ENCODE peak calls at places on chromosomes 13 and 19, in four cellular contexts. T, N, W and L are unnamed samples.
A peak's percentile ranks its signal among the peaks of the same experiment; 100 is the strongest.

GRCh38 chr13:64480648-64481047 is 2749.5 kb downstream of the PCDH9 start:
- DNase-seq in W (no peak), T (no peak), N (no peak), L (no peak)

GRCh38 chr13:28129911-28130693 is 8.2 kb upstream of the PAN3 start:
- DNase-seq in W (no peak), T (no peak), N (no peak), L (no peak)

GRCh38 chr19:8239528-8240273 is 30.5 kb downstream of the CERS4 start:
- DNase-seq in N (no peak), W (no peak), T (no peak), L (no peak)

GRCh38 chr19:50419022-50419579 is 363 bp downstream of the SPIB start:
- DNase-seq in W (no peak), N (no peak), T (no peak), L (no peak)

GRCh38 chr13:97226788-97227627 is 4.9 kb downstream of the MBNL2 start:
- DNase-seq in W (no peak), T (peak; percentile 12), N (peak; percentile 62), L (no peak)

GRCh38 chr13:89900104-89900760 is 1447.3 kb upstream of the MIR17HG start:
- DNase-seq in T (no peak), W (no peak), N (no peak), L (peak; percentile 39)

GRCh38 chr13:71865858-71866172 is 1.2 kb downstream of the DACH1 start:
- DNase-seq in W (peak; percentile 21), T (no peak), N (no peak), L (no peak)

GRCh38 chr13:30107536-30108136 is 199.7 kb downstream of the KATNAL1 start:
- DNase-seq in W (no peak), T (no peak), N (no peak), L (no peak)

GRCh38 chr13:111975539-111976473 is 91.1 kb upstream of the SOX1 start:
- DNase-seq in T (no peak), N (no peak), W (no peak), L (no peak)

GRCh38 chr19:8251025-8251472 is 41.9 kb downstream of the CERS4 start:
- DNase-seq in N (no peak), W (no peak), T (no peak), L (no peak)

GRCh38 chr19:1672038-1672768 is 19.8 kb upstream of the TCF3 start:
- DNase-seq in N (peak; percentile 83), T (peak; percentile 69), W (peak; percentile 62), L (no peak)

GRCh38 chr19:1591421-1592022 is 1.1 kb downstream of the MBD3 start:
- DNase-seq in T (no peak), W (no peak), N (no peak), L (no peak)

GRCh38 chr13:23500858-23501257 is 67.4 kb upstream of the SACS start:
- DNase-seq in T (no peak), W (no peak), N (no peak), L (no peak)

GRCh38 chr13:70098669-70099068 is 9.0 kb upstream of the ATXN8OS start:
- DNase-seq in T (no peak), W (no peak), N (no peak), L (no peak)

GRCh38 chr19:398719-399118 is 10.2 kb downstream of the C2CD4C start:
- DNase-seq in W (no peak), N (no peak), T (no peak), L (no peak)

GRCh38 chr19:58067240-58067912 is 8.3 kb downstream of the ZNF135 start:
- DNase-seq in T (no peak), W (no peak), N (no peak), L (no peak)

GRCh38 chr19:58059003-58059671 is at the start of gene ZNF135:
- DNase-seq in W (peak; percentile 90), N (no peak), T (no peak), L (no peak)

GRCh38 chr19:58060231-58060630 is 1.1 kb downstream of the ZNF135 start:
- DNase-seq in N (no peak), T (no peak), W (no peak), L (no peak)

GRCh38 chr19:58059681-58060080 is 599 bp downstream of the ZNF135 start:
- DNase-seq in N (no peak), T (no peak), W (no peak), L (no peak)

GRCh38 chr19:58063712-58064111 is 4.6 kb downstream of the ZNF135 start:
- DNase-seq in N (no peak), W (no peak), T (no peak), L (no peak)
- TF ChIP-seq ELF4 in N (no peak), W (no peak), T (no peak), L (no peak)

GRCh38 chr13:26060366-26060765 is 8.6 kb upstream of the SHISA2 start:
- DNase-seq in W (no peak), N (no peak), T (no peak), L (no peak)
- TF ChIP-seq ELF4 in W (no peak), N (no peak), T (no peak), L (no peak)

DNA sequence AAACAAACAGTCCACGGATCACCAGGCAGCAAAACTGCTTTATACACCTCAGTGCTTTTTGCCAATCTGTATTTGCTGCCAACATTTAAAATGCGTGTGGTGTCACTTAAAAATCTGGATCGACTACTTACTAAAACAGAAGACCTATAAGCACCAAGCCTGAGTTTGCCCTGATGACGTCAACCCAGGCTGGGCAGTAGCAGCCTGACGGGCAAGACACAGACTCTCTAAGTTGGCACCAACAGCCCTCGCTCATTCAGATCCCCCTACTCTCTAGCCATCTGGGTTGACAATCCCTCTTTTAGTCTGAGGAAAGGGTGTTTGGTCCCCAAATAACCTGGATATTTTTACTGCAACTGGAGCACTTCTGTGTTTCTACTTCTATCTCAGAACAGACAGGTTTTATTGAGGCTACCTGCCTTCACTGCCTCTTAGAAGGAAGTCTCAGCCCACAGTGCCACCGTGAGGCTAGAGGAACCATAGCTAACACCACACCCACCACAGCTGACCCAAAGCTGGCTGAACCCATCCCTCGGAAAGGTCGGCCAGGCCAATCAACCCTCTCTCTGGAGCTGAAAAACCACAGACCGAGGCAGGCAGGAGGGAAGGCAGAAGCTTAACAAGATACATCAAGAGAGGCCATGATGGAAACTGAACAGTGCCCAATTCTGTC is 6.9 kb downstream of the SUGP2 start:
- DNase-seq in N (no peak), W (no peak), T (no peak), L (peak; percentile 24)
- TF ChIP-seq ELF4 in N (no peak), W (no peak), T (no peak), L (no peak)

GRCh38 chr19:33286899-33287298 is 15.4 kb downstream of the CEBPA start:
- DNase-seq in T (no peak), N (no peak), W (no peak), L (no peak)
- TF ChIP-seq ELF4 in T (no peak), N (no peak), W (no peak), L (no peak)

DNA sequence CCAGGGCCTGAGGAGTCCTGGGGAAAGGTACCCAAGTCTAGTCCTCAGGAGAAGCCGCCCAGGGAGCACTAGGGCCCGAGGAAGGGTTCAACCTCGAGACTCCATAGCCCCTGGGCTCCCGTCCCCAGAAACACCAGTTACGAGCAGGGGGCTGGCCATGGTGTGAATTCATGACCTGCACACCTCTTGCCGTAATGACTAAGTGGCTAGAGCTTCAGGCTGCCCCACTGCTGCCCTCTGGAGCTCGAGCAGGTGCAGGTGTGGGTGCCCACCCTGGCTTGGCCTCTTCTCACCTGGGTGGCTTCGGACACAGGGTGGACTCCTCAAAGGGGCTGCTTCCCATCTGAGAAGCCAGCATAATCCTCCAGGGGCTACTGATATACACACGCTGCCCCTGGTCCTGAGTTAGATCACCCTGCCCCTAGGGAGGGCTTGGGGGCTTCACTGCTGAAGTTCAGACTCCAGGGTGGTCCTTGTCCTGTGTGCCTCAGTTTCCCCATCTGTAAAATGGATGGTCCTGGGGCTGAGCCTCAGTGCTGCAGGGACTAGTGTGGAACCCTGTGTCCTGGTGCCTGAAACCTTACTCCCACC is 13.6 kb downstream of the SPC24 start:
- DNase-seq in W (no peak), N (peak; percentile 9), T (no peak), L (peak; percentile 35)
- TF ChIP-seq ELF4 in W (no peak), N (no peak), T (no peak), L (no peak)

GRCh38 chr13:49444517-49445395 is 682 bp downstream of the SETDB2 start:
- DNase-seq in N (peak; percentile 10), W (no peak), T (peak; percentile 11), L (peak; percentile 31)
- TF ChIP-seq ELF4 in N (no peak), W (no peak), T (no peak), L (no peak)

GRCh38 chr19:6963937-6964336 is 57.3 kb downstream of the MBD3L2B start:
- DNase-seq in N (peak; percentile 26), W (peak; percentile 11), T (peak; percentile 25), L (no peak)
- TF ChIP-seq ELF4 in N (no peak), W (no peak), T (no peak), L (no peak)

GRCh38 chr19:19201697-19202630 is 1.2 kb downstream of the NR2C2AP start:
- DNase-seq in T (no peak), N (no peak), W (no peak), L (no peak)

GRCh38 chr19:19205416-19206410 is 2.5 kb upstream of the NR2C2AP start:
- DNase-seq in W (no peak), T (no peak), N (no peak), L (no peak)

GRCh38 chr19:19202707-19203011 is 555 bp downstream of the NR2C2AP start:
- DNase-seq in N (peak; percentile 41), W (no peak), T (no peak), L (no peak)

GRCh38 chr19:19203012-19203856 is at the start of gene NR2C2AP:
- DNase-seq in W (peak; percentile 83), N (peak; percentile 98), T (peak; percentile 96), L (peak; percentile 83)

GRCh38 chr19:19204181-19204580 is 967 bp upstream of the NR2C2AP start:
- DNase-seq in W (peak; percentile 37), T (no peak), N (no peak), L (no peak)
- TF ChIP-seq ELF4 in W (no peak), T (no peak), N (no peak), L (no peak)

DNA sequence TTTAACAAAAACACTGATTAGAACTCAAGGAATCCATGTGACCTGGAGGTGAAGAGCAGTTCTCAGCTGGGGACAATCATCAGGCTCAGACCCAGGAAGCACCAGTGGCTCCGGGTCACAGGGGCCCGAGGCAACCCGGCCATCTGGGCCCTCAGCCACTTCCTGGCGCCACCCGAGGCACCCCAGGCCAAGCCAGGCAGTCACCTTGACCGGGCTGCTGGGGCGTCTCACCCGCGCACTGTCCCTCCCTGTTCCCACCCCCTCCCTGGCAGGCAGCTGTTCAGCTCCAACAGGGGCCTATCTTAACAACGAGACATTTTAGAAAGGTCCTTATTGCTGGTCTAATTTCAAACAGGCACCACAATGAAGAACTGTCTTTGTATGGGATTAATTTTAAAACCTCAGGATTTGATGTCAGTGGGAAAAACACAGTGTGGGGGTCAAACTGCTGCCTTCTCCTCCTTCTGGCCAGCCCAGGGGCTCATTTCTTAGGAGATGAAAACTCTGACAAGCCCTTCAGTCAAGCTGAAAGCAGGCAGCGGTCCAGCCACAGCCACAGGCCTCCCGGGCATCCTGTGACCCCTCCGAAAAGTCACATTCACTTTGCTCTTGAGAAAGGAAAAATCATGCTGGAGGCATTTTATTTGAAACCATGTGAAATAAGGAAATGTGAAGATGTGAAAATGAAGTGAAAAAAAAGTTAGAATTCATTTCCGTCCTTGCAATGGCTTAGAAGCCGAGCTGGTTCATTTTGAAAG is 83.3 kb downstream of the KCTD15 start:
- DNase-seq in N (no peak), T (no peak), W (peak; percentile 24), L (no peak)
- TF ChIP-seq ELF4 in N (no peak), T (no peak), W (no peak), L (no peak)

GRCh38 chr19:51799311-51799997 is 4.5 kb downstream of the FPR3 start:
- DNase-seq in W (no peak), N (peak; percentile 69), T (no peak), L (peak; percentile 35)
- TF ChIP-seq ELF4 in W (no peak), N (peak; percentile 16), T (no peak), L (no peak)